ENCODE peak calls at places on chromosomes 16 and 17, in eight cellular contexts. C, W, I, Q, T, R, S and M are unnamed samples.

GRCh38 chr17:51045616-51046526 is 74.8 kb downstream of the SPAG9 start:
- DNase-seq in C (no peak), W (peak), I (no peak), Q (peak), T (no peak), R (no peak), S (peak), M (no peak)

GRCh38 chr16:57025941-57026777 is 36.8 kb downstream of the NLRC5 start:
- DNase-seq in C (no peak), W (no peak), I (no peak), Q (no peak), T (no peak), R (no peak), S (no peak), M (no peak)

GRCh38 chr16:47851026-47851610 is 304.7 kb downstream of the ABCC12 start:
- DNase-seq in C (no peak), W (no peak), I (no peak), Q (no peak), T (no peak), R (no peak), S (no peak), M (no peak)

GRCh38 chr16:84308120-84308519 is 13.4 kb downstream of the WFDC1 start:
- DNase-seq in C (peak), W (peak), I (peak), Q (peak), T (peak), R (peak), S (no peak), M (no peak)

GRCh38 chr17:69047368-69048263 is 13.1 kb downstream of the ABCA9 start:
- DNase-seq in C (peak), W (peak), I (no peak), Q (no peak), T (no peak), R (peak), S (peak), M (no peak)

GRCh38 chr17:76368545-76368944 is 14.8 kb upstream of the PRPSAP1 start:
- DNase-seq in C (peak), W (no peak), I (no peak), Q (peak), T (no peak), R (no peak), S (no peak), M (peak)

GRCh38 chr16:27436065-27436464 is 34.1 kb downstream of the IL21R start:
- DNase-seq in C (no peak), W (no peak), I (no peak), Q (no peak), T (no peak), R (peak), S (no peak), M (no peak)

GRCh38 chr16:88803264-88803987 is at the start of gene CDT1:
- DNase-seq in C (peak), W (peak), I (peak), Q (peak), T (peak), R (peak), S (peak), M (peak)

GRCh38 chr17:15934866-15935265 is 10.1 kb upstream of the ADORA2B start:
- DNase-seq in C (no peak), W (no peak), I (no peak), Q (no peak), T (no peak), R (no peak), S (no peak), M (no peak)

GRCh38 chr16:89837014-89837546 is 8.8 kb downstream of the SPIRE2 start:
- DNase-seq in C (no peak), W (no peak), I (no peak), Q (no peak), T (no peak), R (no peak), S (no peak), M (no peak)

GRCh38 chr17:31549121-31549524 is 157.6 kb downstream of the RAB11FIP4 start:
- DNase-seq in C (no peak), W (no peak), I (no peak), Q (no peak), T (no peak), R (no peak), S (no peak), M (peak)

GRCh38 chr16:1707193-1707790 is 1.3 kb downstream of the MAPK8IP3 start:
- DNase-seq in C (peak), W (peak), I (no peak), Q (peak), T (peak), R (no peak), S (peak), M (no peak)

GRCh38 chr17:42618442-42619150 is 9.1 kb downstream of the TUBG1 start:
- DNase-seq in C (peak), W (no peak), I (peak), Q (peak), T (peak), R (peak), S (peak), M (peak)

GRCh38 chr17:67784364-67785121 is 40.8 kb upstream of the BPTF start:
- DNase-seq in C (no peak), W (no peak), I (no peak), Q (no peak), T (no peak), R (no peak), S (no peak), M (no peak)

GRCh38 chr17:41308918-41309359 is at the start of gene KRTAP16-1:
- DNase-seq in C (no peak), W (no peak), I (no peak), Q (no peak), T (no peak), R (no peak), S (no peak), M (no peak)

GRCh38 chr17:17770371-17771059 is 66.3 kb downstream of the SREBF1 start:
- DNase-seq in C (no peak), W (no peak), I (no peak), Q (no peak), T (no peak), R (no peak), S (no peak), M (no peak)

GRCh38 chr17:2282297-2282873 is 21.2 kb downstream of the SMG6 start:
- DNase-seq in C (peak), W (peak), I (no peak), Q (peak), T (no peak), R (no peak), S (peak), M (peak)

GRCh38 chr17:68398731-68399637 is 58.3 kb downstream of the WIPI1 start:
- DNase-seq in C (peak), W (peak), I (peak), Q (peak), T (peak), R (peak), S (peak), M (peak)

GRCh38 chr16:88811850-88812736 is at the start of gene APRT:
- DNase-seq in C (peak), W (peak), I (peak), Q (peak), T (peak), R (peak), S (peak), M (peak)

GRCh38 chr16:67915831-67916723 is 15.6 kb downstream of the CTRL start:
- DNase-seq in C (no peak), W (no peak), I (no peak), Q (no peak), T (no peak), R (no peak), S (no peak), M (no peak)

GRCh38 chr16:970379-970765 is 412 bp downstream of the LMF1 start:
- DNase-seq in C (no peak), W (no peak), I (no peak), Q (no peak), T (no peak), R (peak), S (no peak), M (no peak)

GRCh38 chr16:70390774-70391173 is 44.1 kb downstream of the DDX19A start:
- DNase-seq in C (no peak), W (no peak), I (no peak), Q (no peak), T (no peak), R (no peak), S (no peak), M (no peak)
- TF ChIP-seq CTCF in C (no peak), W (no peak), I (no peak), Q (no peak), T (no peak), R (no peak), S (no peak), M (no peak)

GRCh38 chr16:85441890-85442670 is 171.0 kb upstream of the GSE1 start:
- DNase-seq in C (no peak), W (no peak), I (no peak), Q (no peak), T (no peak), R (no peak), S (no peak), M (no peak)

GRCh38 chr16:85443531-85443930 is 169.6 kb upstream of the GSE1 start:
- DNase-seq in C (no peak), W (no peak), I (no peak), Q (no peak), T (no peak), R (no peak), S (no peak), M (no peak)

GRCh38 chr16:85443116-85443515 is 170.0 kb upstream of the GSE1 start:
- DNase-seq in C (no peak), W (no peak), I (no peak), Q (no peak), T (no peak), R (no peak), S (no peak), M (no peak)

GRCh38 chr16:85440744-85441143 is 172.4 kb upstream of the GSE1 start:
- DNase-seq in C (no peak), W (no peak), I (no peak), Q (no peak), T (no peak), R (no peak), S (no peak), M (no peak)

DNA sequence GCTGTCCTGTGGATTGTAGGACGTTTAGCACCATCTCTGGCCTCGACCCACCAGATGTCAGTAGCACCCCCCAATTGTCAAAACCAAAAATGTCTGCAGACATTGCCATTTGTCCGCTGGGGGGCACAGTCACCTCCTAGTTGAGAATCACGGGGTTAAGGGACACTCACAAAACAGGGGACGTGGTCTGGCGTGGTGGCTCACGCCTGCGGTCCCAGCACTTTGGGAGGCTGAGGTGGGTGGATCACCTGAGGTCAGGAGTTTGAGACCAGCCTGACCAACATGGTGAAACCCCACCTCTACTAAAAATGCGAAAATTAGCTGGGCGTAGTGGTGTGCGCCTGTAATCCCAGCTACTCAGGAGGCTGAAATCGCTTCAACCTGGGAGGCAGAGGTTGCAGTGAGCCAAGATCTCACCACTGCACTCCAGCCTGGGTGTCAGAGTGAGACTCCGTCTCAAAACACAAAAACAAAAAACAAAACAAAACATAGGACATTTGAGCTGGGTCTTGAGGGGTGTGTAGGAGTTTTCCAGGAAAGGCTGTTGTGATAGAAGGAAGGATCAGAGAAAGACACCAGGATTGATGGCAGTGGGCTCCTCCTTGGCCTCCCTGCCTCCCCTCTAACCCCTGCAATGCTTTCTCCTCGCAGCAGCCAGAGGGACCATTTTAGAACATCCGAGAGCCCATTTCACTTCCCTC is 171.8 kb upstream of the GSE1 start:
- DNase-seq in C (no peak), W (no peak), I (no peak), Q (peak), T (no peak), R (no peak), S (no peak), M (no peak)
- TF ChIP-seq CTCF in C (no peak), W (no peak), I (peak), Q (peak), T (no peak), R (no peak), S (no peak), M (peak)

GRCh38 chr16:71504901-71505300 is 15.8 kb upstream of the ZNF19 start:
- DNase-seq in C (no peak), W (no peak), I (no peak), Q (no peak), T (no peak), R (no peak), S (no peak), M (no peak)

GRCh38 chr16:71500964-71501363 is 11.8 kb upstream of the ZNF19 start:
- DNase-seq in C (no peak), W (no peak), I (no peak), Q (no peak), T (no peak), R (no peak), S (no peak), M (no peak)

GRCh38 chr16:71499775-71500364 is 10.7 kb upstream of the ZNF19 start:
- DNase-seq in C (peak), W (peak), I (peak), Q (peak), T (peak), R (peak), S (peak), M (peak)

GRCh38 chr16:71498031-71498430 is 8.9 kb upstream of the ZNF19 start:
- DNase-seq in C (no peak), W (no peak), I (no peak), Q (no peak), T (no peak), R (no peak), S (no peak), M (no peak)

GRCh38 chr16:71501562-71501961 is 12.4 kb upstream of the ZNF19 start:
- DNase-seq in C (no peak), W (no peak), I (no peak), Q (no peak), T (no peak), R (no peak), S (no peak), M (no peak)
- TF ChIP-seq CTCF in C (no peak), W (no peak), I (peak), Q (peak), T (no peak), R (no peak), S (no peak), M (peak)

DNA sequence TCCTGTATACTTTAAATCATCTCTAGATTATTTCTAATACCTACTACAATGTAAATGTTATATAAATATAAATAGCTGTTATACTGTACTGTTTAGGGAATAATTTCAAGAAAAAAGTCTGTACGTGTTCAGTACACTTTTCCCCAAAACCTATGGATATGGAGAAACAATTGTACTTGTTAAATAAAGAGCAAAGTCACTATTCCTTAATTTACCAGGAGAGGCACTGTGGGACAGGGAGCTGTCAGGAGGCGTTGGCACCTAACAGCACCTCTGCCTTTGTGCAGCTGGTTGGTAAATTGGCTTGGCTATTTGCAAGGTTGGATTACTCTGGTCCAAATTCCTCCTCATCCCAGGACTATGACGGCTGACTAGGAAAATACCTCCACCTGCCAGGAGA is 28.0 kb downstream of the CRHR1 start:
- DNase-seq in C (peak), W (peak), I (no peak), Q (peak), T (no peak), R (no peak), S (peak), M (no peak)
- TF ChIP-seq CTCF in C (peak), W (peak), I (no peak), Q (peak), T (no peak), R (no peak), S (no peak), M (no peak)

DNA sequence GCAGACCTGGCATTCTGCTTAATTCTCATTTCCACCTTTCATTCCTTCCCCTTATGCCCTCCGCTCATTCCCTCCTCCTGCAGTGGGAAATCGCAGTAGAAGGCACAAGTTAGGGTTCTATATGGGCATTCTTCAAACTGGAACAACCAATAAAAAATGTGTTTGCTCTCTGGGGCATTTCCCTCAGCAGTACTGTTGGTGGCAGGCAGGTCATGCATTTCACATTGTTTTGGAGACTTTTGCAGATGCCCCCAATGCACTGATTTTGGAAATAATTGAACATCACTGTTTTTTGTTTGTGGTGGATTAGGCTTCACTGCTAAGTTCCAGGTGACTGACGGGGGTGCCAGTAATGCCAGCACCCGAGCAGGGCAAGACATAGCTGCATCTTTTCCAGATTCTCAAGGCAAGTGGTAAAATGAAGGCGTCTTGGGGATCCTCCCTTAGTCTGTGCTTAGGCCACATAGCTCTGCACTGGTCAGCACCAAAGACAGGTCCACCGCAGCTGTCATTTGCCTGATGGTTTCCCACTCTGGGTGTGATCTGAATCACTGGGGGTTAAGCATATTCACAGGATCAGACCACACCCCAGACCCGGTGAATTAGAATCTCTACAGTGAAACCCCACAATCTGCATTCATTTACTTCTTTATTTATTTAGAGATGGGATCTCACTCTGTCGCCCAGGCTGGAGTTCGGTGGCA is 304.5 kb downstream of the CPPED1 start:
- DNase-seq in C (no peak), W (no peak), I (no peak), Q (no peak), T (no peak), R (no peak), S (no peak), M (no peak)
- TF ChIP-seq CTCF in C (no peak), W (no peak), I (no peak), Q (no peak), T (no peak), R (no peak), S (no peak), M (peak)

DNA sequence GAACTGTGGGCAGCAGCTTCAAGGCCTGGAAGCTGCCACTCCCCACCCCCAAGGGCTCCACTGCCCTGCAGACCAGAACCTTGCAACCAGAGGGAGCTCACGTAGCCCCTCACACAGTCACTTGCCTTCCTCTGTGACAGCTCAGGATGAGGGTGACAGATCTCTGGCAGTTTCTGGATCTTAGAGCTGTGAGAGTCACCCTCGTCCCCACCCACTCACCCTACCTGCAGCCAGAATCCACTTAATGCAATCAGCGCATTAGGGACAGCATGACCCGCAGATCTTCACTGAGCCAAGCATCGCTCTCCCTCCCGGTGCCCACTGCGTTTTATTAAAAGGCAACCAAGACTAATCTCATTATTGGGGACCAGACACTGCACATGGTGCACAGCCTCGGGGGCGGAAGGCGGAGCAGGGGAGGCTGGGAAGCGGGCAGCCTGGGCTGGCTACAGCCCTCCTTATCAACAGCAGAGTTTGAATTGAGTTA is 3.5 kb downstream of the CYB561 start:
- DNase-seq in C (no peak), W (no peak), I (no peak), Q (no peak), T (peak), R (no peak), S (no peak), M (peak)
- TF ChIP-seq CTCF in C (peak), W (peak), I (peak), Q (peak), T (no peak), R (no peak), S (peak), M (peak)

DNA sequence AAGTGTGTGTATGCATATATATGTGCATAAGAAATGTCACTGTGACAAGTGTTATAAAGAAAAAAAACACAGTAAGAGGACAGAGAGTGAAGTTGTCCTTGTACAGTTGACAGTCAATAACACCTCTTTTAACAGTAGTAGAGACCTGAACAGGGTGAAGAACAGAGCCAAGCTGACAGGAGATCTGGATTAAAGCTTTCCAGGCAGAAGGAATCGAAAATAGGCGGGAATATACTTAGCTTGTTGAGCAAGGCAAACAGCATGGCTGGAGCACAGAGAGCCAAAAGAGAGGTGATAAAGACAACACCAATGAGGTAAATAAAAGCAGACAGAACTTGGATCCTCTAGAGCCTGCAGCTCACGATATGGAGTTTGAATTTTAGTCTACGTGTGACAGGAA is 64.8 kb downstream of the KANSL1 start:
- DNase-seq in C (no peak), W (no peak), I (no peak), Q (no peak), T (no peak), R (no peak), S (no peak), M (no peak)
- TF ChIP-seq CTCF in C (no peak), W (no peak), I (no peak), Q (no peak), T (no peak), R (no peak), S (no peak), M (no peak)

GRCh38 chr17:65455972-65456343 is 105.5 kb downstream of the AXIN2 start:
- DNase-seq in C (peak), W (peak), I (no peak), Q (peak), T (peak), R (peak), S (peak), M (no peak)
- TF ChIP-seq CTCF in C (peak), W (peak), I (peak), Q (peak), T (no peak), R (no peak), S (peak), M (no peak)

DNA sequence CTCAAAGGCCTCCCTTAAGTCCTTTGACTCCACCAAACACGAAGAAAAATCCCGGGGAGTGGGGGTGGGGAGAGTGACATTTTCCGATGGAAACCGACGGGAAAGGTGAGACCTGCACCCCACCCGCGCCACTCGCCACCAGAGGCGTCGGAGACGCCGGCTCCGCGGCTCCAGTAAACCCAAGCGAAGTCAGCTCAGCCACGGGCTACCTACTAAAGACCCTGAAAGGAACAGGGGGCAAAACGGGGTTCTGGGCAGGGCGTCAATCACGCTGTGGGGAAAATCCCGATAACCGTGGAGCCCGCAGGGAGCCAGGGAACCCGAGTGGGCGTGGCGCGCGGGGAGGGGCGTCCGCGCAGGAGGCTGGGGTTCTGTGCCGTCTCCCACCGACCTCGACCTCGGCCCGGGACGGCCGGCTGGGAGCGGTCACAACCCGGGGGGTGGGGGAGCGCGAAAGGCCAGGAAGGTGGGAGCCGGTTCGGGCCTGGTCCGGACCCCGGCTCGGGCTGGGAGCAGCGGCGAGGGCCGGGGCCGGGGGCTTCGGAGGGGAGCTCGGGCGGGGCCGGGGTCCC is 565 bp downstream of the WDR45B start:
- DNase-seq in C (peak), W (no peak), I (peak), Q (peak), T (peak), R (peak), S (no peak), M (peak)
- TF ChIP-seq CTCF in C (no peak), W (peak), I (peak), Q (no peak), T (no peak), R (no peak), S (peak), M (peak)